ENCODE peak calls at places on chromosomes 13 and 19, in seven cellular contexts. W is H9, U is mesenchymal stem cell, J is mesendoderm, Y is IMR-90, D is neuronal stem cell, E is trophoblast cell. B is an unnamed sample.

GRCh38 chr13:51520524-51520923 is 63.7 kb upstream of the WDFY2 start:
- DNase-seq in W (no peak), U (peak; percentile 37), J (no peak), Y (peak; percentile 80), D (no peak), E (peak; percentile 73), B (no peak)

GRCh38 chr19:42362342-42362741 is 27.8 kb downstream of the CNFN start:
- DNase-seq in W (no peak), U (no peak), J (no peak), Y (no peak), D (no peak), E (no peak), B (no peak)

GRCh38 chr19:15015946-15016542 is 33.2 kb upstream of the CASP14 start:
- DNase-seq in W (peak; percentile 51), U (no peak), J (peak; percentile 40), Y (no peak), D (peak; percentile 54), E (peak; percentile 25), B (no peak)

GRCh38 chr13:44726214-44726613 is 150.1 kb upstream of the TSC22D1 start:
- DNase-seq in W (no peak), U (peak; percentile 69), J (no peak), Y (peak; percentile 90), D (no peak), E (no peak), B (no peak)

GRCh38 chr19:7874080-7874856 is at the start of gene PRR36:
- DNase-seq in W (peak; percentile 94), U (peak; percentile 26), J (peak; percentile 71), Y (no peak), D (peak; percentile 79), E (no peak), B (peak; percentile 93)

GRCh38 chr19:19113040-19113541 is 25.2 kb downstream of the TMEM161A start:
- DNase-seq in W (peak; percentile 84), U (peak; percentile 34), J (peak; percentile 54), Y (peak; percentile 74), D (no peak), E (no peak), B (no peak)

GRCh38 chr19:41029524-41030432 is 38.7 kb downstream of the CYP2B6 start:
- DNase-seq in W (no peak), U (no peak), J (no peak), Y (no peak), D (no peak), E (no peak), B (no peak)

GRCh38 chr13:28716511-28716910 is 2.3 kb downstream of the SLC46A3 start:
- DNase-seq in W (no peak), U (peak; percentile 88), J (peak; percentile 97), Y (peak; percentile 83), D (no peak), E (no peak), B (no peak)

GRCh38 chr19:53102701-53103140 is 501 bp downstream of the ZNF160 start:
- DNase-seq in W (no peak), U (peak; percentile 55), J (peak; percentile 36), Y (peak; percentile 31), D (no peak), E (peak; percentile 59), B (no peak)

GRCh38 chr13:91618315-91618714 is 219.9 kb downstream of the GPC5 start:
- DNase-seq in W (no peak), U (no peak), J (no peak), Y (no peak), D (no peak), E (no peak), B (no peak)

GRCh38 chr19:6802336-6803035 is 30.0 kb downstream of the VAV1 start:
- DNase-seq in W (peak; percentile 54), U (no peak), J (peak; percentile 21), Y (no peak), D (no peak), E (peak; percentile 37), B (no peak)

GRCh38 chr13:70747305-70747704 is 639.1 kb upstream of the KLHL1 start:
- DNase-seq in W (no peak), U (no peak), J (no peak), Y (no peak), D (no peak), E (no peak), B (no peak)

GRCh38 chr13:39786091-39786490 is 130.6 kb downstream of the COG6 start:
- DNase-seq in W (no peak), U (no peak), J (no peak), Y (no peak), D (peak; percentile 24), E (no peak), B (no peak)

GRCh38 chr13:41427700-41428099 is 29.6 kb upstream of the RGCC start:
- DNase-seq in W (no peak), U (no peak), J (no peak), Y (no peak), D (no peak), E (no peak), B (no peak)

GRCh38 chr13:52053460-52053859 is 29.0 kb downstream of the UTP14C start:
- DNase-seq in W (no peak), U (peak; percentile 6), J (peak; percentile 47), Y (no peak), D (no peak), E (peak; percentile 74), B (no peak)

GRCh38 chr13:57996717-57997116 is 365.2 kb downstream of the PCDH17 start:
- DNase-seq in W (no peak), U (peak; percentile 57), J (no peak), Y (no peak), D (no peak), E (peak; percentile 42), B (no peak)

GRCh38 chr13:50650936-50651638 is 192.4 kb downstream of the DLEU7 start:
- DNase-seq in W (no peak), U (peak; percentile 67), J (no peak), Y (peak; percentile 46), D (no peak), E (no peak), B (no peak)

GRCh38 chr19:41175825-41176734 is 16.9 kb upstream of the CYP2S1 start:
- DNase-seq in W (peak; percentile 96), U (peak; percentile 82), J (peak; percentile 99), Y (peak; percentile 76), D (no peak), E (peak; percentile 58), B (peak; percentile 78)

GRCh38 chr13:28585557-28585956 is 73.4 kb upstream of the POMP start:
- DNase-seq in W (no peak), U (peak; percentile 45), J (no peak), Y (no peak), D (no peak), E (no peak), B (no peak)

GRCh38 chr13:109762791-109763190 is 23.6 kb downstream of the IRS2 start:
- DNase-seq in W (no peak), U (no peak), J (no peak), Y (no peak), D (no peak), E (no peak), B (no peak)

GRCh38 chr13:109760951-109761350 is 25.4 kb downstream of the IRS2 start:
- DNase-seq in W (no peak), U (no peak), J (no peak), Y (no peak), D (no peak), E (no peak), B (no peak)

GRCh38 chr13:109759609-109760008 is 26.8 kb downstream of the IRS2 start:
- DNase-seq in W (no peak), U (no peak), J (no peak), Y (no peak), D (no peak), E (no peak), B (no peak)

GRCh38 chr13:109760372-109760771 is 26.0 kb downstream of the IRS2 start:
- DNase-seq in W (no peak), U (no peak), J (no peak), Y (no peak), D (no peak), E (no peak), B (no peak)

DNA sequence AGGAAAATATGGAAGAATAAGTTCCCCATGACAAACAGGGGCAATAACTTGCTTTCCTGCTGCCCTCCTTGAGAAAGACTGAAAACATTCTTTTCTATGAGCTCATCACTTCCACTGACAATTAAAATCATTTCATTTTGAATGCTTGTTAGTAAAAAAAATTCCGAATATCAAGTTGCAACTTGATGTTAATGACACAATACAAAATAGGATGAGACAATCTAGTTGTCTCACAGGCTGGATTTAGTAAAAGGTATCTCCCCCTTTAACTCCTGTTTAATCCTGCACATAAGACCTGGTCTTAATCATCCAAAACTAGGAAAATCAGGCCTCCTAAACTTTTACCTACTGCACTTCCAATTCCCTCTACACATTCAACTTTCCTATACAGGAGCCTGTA is 24.7 kb downstream of the IRS2 start:
- DNase-seq in W (no peak), U (no peak), J (no peak), Y (no peak), D (no peak), E (no peak), B (no peak)
- H4K8ac ChIP-seq in W (no peak overlapping the region), U (no peak overlapping the region), J (no peak overlapping the region), Y (no peak overlapping the region), D (no peak overlapping the region), E (no peak overlapping the region), B (no peak overlapping the region)

DNA sequence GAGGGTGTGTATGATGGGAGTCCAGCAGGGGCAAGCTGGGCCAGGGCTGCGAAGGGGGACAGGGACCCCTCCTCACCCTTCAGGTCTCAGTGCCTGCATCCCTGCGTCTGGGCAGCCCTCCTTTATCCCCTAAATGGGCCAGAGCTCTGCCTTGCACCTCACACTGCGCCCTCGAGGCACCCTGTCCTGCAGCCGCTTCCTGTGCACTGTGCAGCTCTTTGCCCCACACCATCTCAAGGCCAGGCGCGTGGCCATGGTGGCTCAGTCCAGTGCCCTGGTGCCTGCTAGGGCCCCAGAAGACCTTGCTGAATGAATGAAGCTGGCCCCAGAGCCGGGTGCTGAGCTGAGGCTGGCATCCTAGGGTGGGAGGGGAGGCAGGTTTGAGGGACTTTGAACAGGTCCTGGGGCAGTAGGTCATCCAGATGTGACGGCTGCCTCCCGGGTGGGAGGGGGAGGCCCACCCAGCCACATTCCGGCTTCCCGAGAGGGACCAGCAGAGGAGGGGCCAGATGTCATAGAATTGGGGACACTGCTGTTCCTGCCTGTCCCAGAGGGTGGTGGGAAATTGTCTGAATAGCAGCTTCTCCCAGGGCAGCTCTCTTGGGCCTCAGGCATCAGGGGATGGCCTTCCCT is 3.2 kb downstream of the DDA1 start:
- DNase-seq in W (no peak), U (no peak), J (no peak), Y (no peak), D (no peak), E (no peak), B (no peak)
- H4K8ac ChIP-seq in W (no peak overlapping the region), U (no peak overlapping the region), J (no peak overlapping the region), Y (peak overlapping the region; percentile 30), D (no peak overlapping the region), E (peak overlapping the region; percentile 24), B (no peak overlapping the region)

GRCh38 chr13:38769526-38769925 is 82.6 kb downstream of the FREM2 start:
- DNase-seq in W (no peak), U (no peak), J (no peak), Y (no peak), D (no peak), E (no peak), B (no peak)

GRCh38 chr13:38777347-38778107 is 90.7 kb downstream of the FREM2 start:
- DNase-seq in W (no peak), U (no peak), J (no peak), Y (no peak), D (no peak), E (no peak), B (no peak)

GRCh38 chr13:38775085-38775484 is 88.2 kb downstream of the FREM2 start:
- DNase-seq in W (no peak), U (no peak), J (no peak), Y (no peak), D (no peak), E (no peak), B (no peak)
- H4K8ac ChIP-seq in W (no peak overlapping the region), U (no peak overlapping the region), J (no peak overlapping the region), Y (no peak overlapping the region), D (no peak overlapping the region), E (no peak overlapping the region), B (no peak overlapping the region)

GRCh38 chr19:50850738-50851137 is 4.0 kb upstream of the KLK3 start:
- DNase-seq in W (no peak), U (no peak), J (no peak), Y (no peak), D (no peak), E (no peak), B (no peak)
- H4K8ac ChIP-seq in W (no peak overlapping the region), U (no peak overlapping the region), J (no peak overlapping the region), Y (no peak overlapping the region), D (no peak overlapping the region), E (no peak overlapping the region), B (no peak overlapping the region)